ENCODE peak calls at places on chromosomes 3 and 15, in nine cellular contexts. H is stimulated activated CD8-positive, alpha-beta memory T cell treated with anti-CD3 and anti-CD28 coated beads, Interleukin-7, amount 100 ng/mL, for 1 hour; Y is dorsolateral prefrontal cortex; K is ureter; S is psoas muscle; L is activated CD4-positive, alpha-beta T cell treated with anti-CD3 and anti-CD28 coated beads, Interleukin-2, amount 50 U/mL, for 4 hours; B is iris pigment epithelial cell; T is choroid plexus epithelial cell; P is GM12891. W is an unnamed sample.

GRCh38 chr3:11631822-11632221 is 11.9 kb downstream of the VGLL4 start:
- DNase-seq in H (no peak), Y (no peak), K (no peak), S (no peak), L (no peak), B (no peak), T (no peak), P (no peak), W (no peak)

GRCh38 chr15:32651229-32651837 is 9.8 kb downstream of the SCG5 start:
- DNase-seq in H (no peak), Y (peak), K (no peak), S (peak), L (peak), B (peak), T (peak), P (peak), W (peak)

GRCh38 chr15:95944193-95944592 is 386.3 kb upstream of the NR2F2 start:
- DNase-seq in H (no peak), Y (no peak), K (no peak), S (no peak), L (no peak), B (no peak), T (no peak), P (no peak), W (no peak)

GRCh38 chr15:66621491-66622467 is 56.0 kb upstream of the LCTL start:
- DNase-seq in H (no peak), Y (no peak), K (no peak), S (no peak), L (no peak), B (peak), T (peak), P (no peak), W (no peak)

GRCh38 chr15:72916939-72917338 is 133.4 kb upstream of the ADPGK start:
- DNase-seq in H (no peak), Y (no peak), K (no peak), S (no peak), L (no peak), B (peak), T (peak), P (no peak), W (no peak)

GRCh38 chr3:129384594-129385323 is 43.7 kb downstream of the EFCAB12 start:
- DNase-seq in H (no peak), Y (no peak), K (no peak), S (no peak), L (no peak), B (no peak), T (no peak), P (no peak), W (no peak)

GRCh38 chr15:69482686-69483256 is 30.2 kb downstream of the RPLP1 start:
- DNase-seq in H (no peak), Y (no peak), K (no peak), S (no peak), L (no peak), B (no peak), T (no peak), P (no peak), W (no peak)

GRCh38 chr15:95946241-95946640 is 384.3 kb upstream of the NR2F2 start:
- DNase-seq in H (no peak), Y (no peak), K (no peak), S (no peak), L (no peak), B (no peak), T (no peak), P (no peak), W (no peak)

GRCh38 chr3:42161050-42161935 is 70.1 kb downstream of the TRAK1 start:
- DNase-seq in H (no peak), Y (no peak), K (no peak), S (no peak), L (no peak), B (peak), T (peak), P (no peak), W (no peak)

GRCh38 chr3:195556390-195556789 is 13.3 kb upstream of the PPP1R2 start:
- DNase-seq in H (no peak), Y (no peak), K (no peak), S (peak), L (no peak), B (peak), T (peak), P (no peak), W (no peak)

GRCh38 chr3:49020335-49021212 is 1.3 kb upstream of the NDUFAF3 start:
- DNase-seq in H (no peak), Y (no peak), K (peak), S (peak), L (no peak), B (no peak), T (no peak), P (peak), W (no peak)

GRCh38 chr15:59159210-59159609 is 47.4 kb upstream of the LDHAL6B start:
- DNase-seq in H (no peak), Y (no peak), K (no peak), S (no peak), L (no peak), B (no peak), T (no peak), P (no peak), W (no peak)

GRCh38 chr15:89383635-89384604 is 49.3 kb upstream of the POLG start:
- DNase-seq in H (no peak), Y (peak), K (peak), S (no peak), L (no peak), B (peak), T (peak), P (no peak), W (no peak)

GRCh38 chr15:62455441-62455921 is 290.4 kb upstream of the C2CD4B start:
- DNase-seq in H (no peak), Y (no peak), K (no peak), S (peak), L (no peak), B (peak), T (peak), P (no peak), W (no peak)

GRCh38 chr15:90203922-90204321 is 2.8 kb downstream of the SEMA4B start:
- DNase-seq in H (no peak), Y (no peak), K (no peak), S (no peak), L (no peak), B (no peak), T (no peak), P (no peak), W (no peak)

GRCh38 chr3:53820756-53821580 is 25.3 kb downstream of the CHDH start:
- DNase-seq in H (no peak), Y (no peak), K (peak), S (no peak), L (no peak), B (no peak), T (no peak), P (no peak), W (no peak)

GRCh38 chr15:82750831-82751181 is 41.1 kb upstream of the AP3B2 start:
- DNase-seq in H (no peak), Y (no peak), K (no peak), S (peak), L (peak), B (peak), T (peak), P (no peak), W (no peak)

W was measured in activated CD8-positive, alpha-beta memory T cell treated with anti-CD3 and anti-CD28 coated beads, Interleukin-2, amount 50 U/mL, for 4 hours.